ENCODE peak calls at places on chromosomes 5 and 9, in seven cellular contexts. P is CD4-positive, alpha-beta T cell; I is ovary; U is GM19239; C is stromal cell of bone marrow; S is NCI-H82; Y is pancreas. W is an unnamed sample.

GRCh38 chr9:127778280-127779135 is at the start of gene SH2D3C:
- DNase-seq in S (no peak), I (no peak), U (no peak), Y (no peak), P (peak; percentile 46), C (no peak), W (no peak)

GRCh38 chr5:44002381-44002901 is 386.8 kb downstream of the FGF10 start:
- DNase-seq in U (no peak), C (peak; percentile 66), I (no peak), P (no peak), S (no peak), Y (peak; percentile 78), W (no peak)

GRCh38 chr9:98846879-98847278 is 39.4 kb downstream of the GALNT12 start:
- DNase-seq in I (no peak), Y (no peak), P (no peak), S (no peak), U (no peak), C (no peak), W (no peak)

GRCh38 chr5:61047346-61047745 is 102.3 kb downstream of the NDUFAF2 start:
- DNase-seq in I (no peak), S (no peak), C (no peak), P (no peak), U (no peak), Y (no peak), W (no peak)

GRCh38 chr5:111223790-111224560 is at the start of gene CAMK4:
- DNase-seq in I (peak; percentile 76), Y (peak; percentile 29), C (peak; percentile 37), S (peak; percentile 90), P (peak; percentile 88), U (peak; percentile 49), W (peak; percentile 90)

GRCh38 chr5:103041071-103041676 is 78.8 kb downstream of the GIN1 start:
- DNase-seq in S (peak; percentile 40), I (no peak), U (no peak), Y (no peak), C (peak; percentile 35), P (no peak), W (no peak)

GRCh38 chr5:14272548-14273205 is 129.5 kb downstream of the TRIO start:
- DNase-seq in U (no peak), I (no peak), P (no peak), Y (no peak), S (peak; percentile 92), C (no peak), W (no peak)

GRCh38 chr5:145980718-145981117 is 44.3 kb downstream of the SH3RF2 start:
- DNase-seq in S (peak; percentile 2), P (no peak), U (no peak), C (no peak), I (no peak), Y (no peak), W (no peak)

GRCh38 chr5:39340486-39340885 is 23.8 kb downstream of the C9 start:
- DNase-seq in I (no peak), P (no peak), S (no peak), C (peak; percentile 11), Y (no peak), U (no peak), W (no peak)

GRCh38 chr5:138091685-138092084 is 7.9 kb downstream of the WNT8A start:
- DNase-seq in P (no peak), S (no peak), U (no peak), C (no peak), Y (no peak), I (no peak), W (no peak)

GRCh38 chr9:83934569-83935275 is 13.5 kb upstream of the KIF27 start:
- DNase-seq in U (no peak), Y (no peak), I (no peak), S (no peak), C (no peak), P (no peak), W (no peak)